ENCODE peak calls at places on chromosomes 11 and 22, in eight cellular contexts. One of them, this sample, is unnamed.

GRCh38 chr11:60457576-60457975 is 1.9 kb downstream of the MS4A1 start:
- DNase-seq in stomach: no peak
- DNase-seq in upper lobe of left lung: no peak
- DNase-seq in sigmoid colon: no peak
- DNase-seq in H1: no peak
- DNase-seq in prostate gland: no peak
- DNase-seq in transverse colon: no peak
- DNase-seq in GM12878: peak
- DNase-seq in this sample: no peak

GRCh38 chr11:36008576-36008975 is 64.7 kb downstream of the LDLRAD3 start:
- DNase-seq in stomach: no peak
- DNase-seq in upper lobe of left lung: no peak
- DNase-seq in sigmoid colon: no peak
- DNase-seq in H1: no peak
- DNase-seq in prostate gland: no peak
- DNase-seq in transverse colon: no peak
- DNase-seq in GM12878: no peak
- DNase-seq in this sample: no peak

GRCh38 chr11:73389134-73389525 is 12.9 kb downstream of the RELT start:
- DNase-seq in stomach: no peak
- DNase-seq in upper lobe of left lung: no peak
- DNase-seq in sigmoid colon: no peak
- DNase-seq in H1: no peak
- DNase-seq in prostate gland: no peak
- DNase-seq in transverse colon: no peak
- DNase-seq in GM12878: no peak
- DNase-seq in this sample: no peak

GRCh38 chr11:96306933-96307747 is 35.9 kb downstream of the MAML2 start:
- DNase-seq in stomach: peak
- DNase-seq in upper lobe of left lung: peak
- DNase-seq in sigmoid colon: peak
- DNase-seq in H1: no peak
- DNase-seq in prostate gland: peak
- DNase-seq in transverse colon: peak
- DNase-seq in GM12878: no peak
- DNase-seq in this sample: no peak

GRCh38 chr11:27864046-27865025 is 164.1 kb upstream of the BDNF start:
- DNase-seq in stomach: no peak
- DNase-seq in upper lobe of left lung: no peak
- DNase-seq in sigmoid colon: no peak
- DNase-seq in H1: no peak
- DNase-seq in prostate gland: peak
- DNase-seq in transverse colon: peak
- DNase-seq in GM12878: no peak
- DNase-seq in this sample: no peak

GRCh38 chr11:113519989-113520613 is 44.9 kb upstream of the DRD2 start:
- DNase-seq in stomach: no peak
- DNase-seq in upper lobe of left lung: no peak
- DNase-seq in sigmoid colon: no peak
- DNase-seq in H1: no peak
- DNase-seq in prostate gland: no peak
- DNase-seq in transverse colon: no peak
- DNase-seq in GM12878: no peak
- DNase-seq in this sample: peak

GRCh38 chr11:13076961-13077360 is 67.8 kb downstream of the RASSF10 start:
- DNase-seq in stomach: no peak
- DNase-seq in upper lobe of left lung: no peak
- DNase-seq in sigmoid colon: no peak
- DNase-seq in H1: no peak
- DNase-seq in prostate gland: no peak
- DNase-seq in transverse colon: no peak
- DNase-seq in GM12878: no peak
- DNase-seq in this sample: no peak

GRCh38 chr11:2529636-2530035 is 84.8 kb downstream of the KCNQ1 start:
- DNase-seq in stomach: no peak
- DNase-seq in upper lobe of left lung: peak
- DNase-seq in sigmoid colon: peak
- DNase-seq in H1: no peak
- DNase-seq in prostate gland: no peak
- DNase-seq in transverse colon: peak
- DNase-seq in GM12878: no peak
- DNase-seq in this sample: no peak

GRCh38 chr11:86990079-86990478 is 34.9 kb upstream of the FZD4 start:
- DNase-seq in stomach: no peak
- DNase-seq in upper lobe of left lung: no peak
- DNase-seq in sigmoid colon: no peak
- DNase-seq in H1: no peak
- DNase-seq in prostate gland: no peak
- DNase-seq in transverse colon: no peak
- DNase-seq in GM12878: no peak
- DNase-seq in this sample: no peak

GRCh38 chr11:67316882-67317364 is 13.6 kb downstream of the SSH3 start:
- DNase-seq in stomach: no peak
- DNase-seq in upper lobe of left lung: no peak
- DNase-seq in sigmoid colon: no peak
- DNase-seq in H1: no peak
- DNase-seq in prostate gland: no peak
- DNase-seq in transverse colon: no peak
- DNase-seq in GM12878: no peak
- DNase-seq in this sample: no peak

GRCh38 chr11:117678651-117679407 is 118.2 kb downstream of the DSCAML1 start:
- DNase-seq in stomach: no peak
- DNase-seq in upper lobe of left lung: no peak
- DNase-seq in sigmoid colon: no peak
- DNase-seq in H1: no peak
- DNase-seq in prostate gland: no peak
- DNase-seq in transverse colon: no peak
- DNase-seq in GM12878: no peak
- DNase-seq in this sample: no peak

GRCh38 chr22:25551396-25551795 is 13.1 kb upstream of the GRK3 start:
- DNase-seq in stomach: no peak
- DNase-seq in upper lobe of left lung: no peak
- DNase-seq in sigmoid colon: no peak
- DNase-seq in H1: no peak
- DNase-seq in prostate gland: no peak
- DNase-seq in transverse colon: no peak
- DNase-seq in GM12878: no peak
- DNase-seq in this sample: no peak

GRCh38 chr11:77361184-77361583 is 59.7 kb upstream of the GDPD4 start:
- DNase-seq in stomach: no peak
- DNase-seq in upper lobe of left lung: no peak
- DNase-seq in sigmoid colon: no peak
- DNase-seq in H1: no peak
- DNase-seq in prostate gland: no peak
- DNase-seq in transverse colon: no peak
- DNase-seq in GM12878: no peak
- DNase-seq in this sample: no peak

GRCh38 chr11:103806130-103806900 is 230.1 kb upstream of the DDI1 start:
- DNase-seq in stomach: no peak
- DNase-seq in upper lobe of left lung: no peak
- DNase-seq in sigmoid colon: no peak
- DNase-seq in H1: no peak
- DNase-seq in prostate gland: no peak
- DNase-seq in transverse colon: no peak
- DNase-seq in GM12878: no peak
- DNase-seq in this sample: no peak

GRCh38 chr11:19229671-19230070 is 11.1 kb downstream of the E2F8 start:
- DNase-seq in stomach: no peak
- DNase-seq in upper lobe of left lung: no peak
- DNase-seq in sigmoid colon: no peak
- DNase-seq in H1: no peak
- DNase-seq in prostate gland: no peak
- DNase-seq in transverse colon: no peak
- DNase-seq in GM12878: no peak
- DNase-seq in this sample: no peak

GRCh38 chr11:123195182-123196059 is at the start of gene CLMP:
- DNase-seq in stomach: no peak
- DNase-seq in upper lobe of left lung: no peak
- DNase-seq in sigmoid colon: peak
- DNase-seq in H1: peak
- DNase-seq in prostate gland: no peak
- DNase-seq in transverse colon: peak
- DNase-seq in GM12878: no peak
- DNase-seq in this sample: no peak

GRCh38 chr11:94767701-94768601 is at the start of gene AMOTL1:
- DNase-seq in stomach: peak
- DNase-seq in upper lobe of left lung: peak
- DNase-seq in sigmoid colon: peak
- DNase-seq in H1: peak
- DNase-seq in prostate gland: peak
- DNase-seq in transverse colon: peak
- DNase-seq in GM12878: no peak
- DNase-seq in this sample: no peak

GRCh38 chr11:87878373-87878779 is 296.9 kb downstream of the RAB38 start:
- DNase-seq in stomach: no peak
- DNase-seq in upper lobe of left lung: no peak
- DNase-seq in sigmoid colon: no peak
- DNase-seq in H1: no peak
- DNase-seq in prostate gland: no peak
- DNase-seq in transverse colon: no peak
- DNase-seq in GM12878: no peak
- DNase-seq in this sample: no peak

GRCh38 chr11:106242723-106243405 is 165.4 kb downstream of the AASDHPPT start:
- DNase-seq in stomach: no peak
- DNase-seq in upper lobe of left lung: no peak
- DNase-seq in sigmoid colon: no peak
- DNase-seq in H1: no peak
- DNase-seq in prostate gland: no peak
- DNase-seq in transverse colon: no peak
- DNase-seq in GM12878: no peak
- DNase-seq in this sample: no peak

GRCh38 chr11:83222499-83222898 is 29.0 kb downstream of the ANKRD42 start:
- DNase-seq in stomach: no peak
- DNase-seq in upper lobe of left lung: no peak
- DNase-seq in sigmoid colon: no peak
- DNase-seq in H1: no peak
- DNase-seq in prostate gland: no peak
- DNase-seq in transverse colon: no peak
- DNase-seq in GM12878: no peak
- DNase-seq in this sample: no peak

GRCh38 chr11:71458146-71459070 is 5.4 kb downstream of the NADSYN1 start:
- DNase-seq in stomach: no peak
- DNase-seq in upper lobe of left lung: no peak
- DNase-seq in sigmoid colon: no peak
- DNase-seq in H1: no peak
- DNase-seq in prostate gland: no peak
- DNase-seq in transverse colon: no peak
- DNase-seq in GM12878: no peak
- DNase-seq in this sample: no peak

GRCh38 chr22:46946383-46946965 is 184.0 kb downstream of the TBC1D22A start:
- DNase-seq in stomach: no peak
- DNase-seq in upper lobe of left lung: no peak
- DNase-seq in sigmoid colon: no peak
- DNase-seq in H1: peak
- DNase-seq in prostate gland: no peak
- DNase-seq in transverse colon: no peak
- DNase-seq in GM12878: no peak
- DNase-seq in this sample: peak

GRCh38 chr11:103420593-103420992 is 311.4 kb downstream of the DYNC2H1 start:
- DNase-seq in stomach: no peak
- DNase-seq in upper lobe of left lung: no peak
- DNase-seq in sigmoid colon: no peak
- DNase-seq in H1: no peak
- DNase-seq in prostate gland: no peak
- DNase-seq in transverse colon: no peak
- DNase-seq in GM12878: no peak
- DNase-seq in this sample: no peak

GRCh38 chr11:68459886-68460740 is 439 bp upstream of the PPP6R3 start:
- DNase-seq in stomach: peak
- DNase-seq in upper lobe of left lung: peak
- DNase-seq in sigmoid colon: peak
- DNase-seq in H1: peak
- DNase-seq in prostate gland: peak
- DNase-seq in transverse colon: peak
- DNase-seq in GM12878: peak
- DNase-seq in this sample: peak
- TF ChIP-seq POLR2AphosphoS5 in stomach: peak
- TF ChIP-seq POLR2AphosphoS5 in upper lobe of left lung: peak
- TF ChIP-seq POLR2AphosphoS5 in sigmoid colon: no peak
- TF ChIP-seq POLR2AphosphoS5 in H1: peak
- TF ChIP-seq POLR2AphosphoS5 in prostate gland: peak
- TF ChIP-seq POLR2AphosphoS5 in transverse colon: no peak
- TF ChIP-seq POLR2AphosphoS5 in GM12878: no peak
- TF ChIP-seq POLR2AphosphoS5 in this sample: peak

DNA sequence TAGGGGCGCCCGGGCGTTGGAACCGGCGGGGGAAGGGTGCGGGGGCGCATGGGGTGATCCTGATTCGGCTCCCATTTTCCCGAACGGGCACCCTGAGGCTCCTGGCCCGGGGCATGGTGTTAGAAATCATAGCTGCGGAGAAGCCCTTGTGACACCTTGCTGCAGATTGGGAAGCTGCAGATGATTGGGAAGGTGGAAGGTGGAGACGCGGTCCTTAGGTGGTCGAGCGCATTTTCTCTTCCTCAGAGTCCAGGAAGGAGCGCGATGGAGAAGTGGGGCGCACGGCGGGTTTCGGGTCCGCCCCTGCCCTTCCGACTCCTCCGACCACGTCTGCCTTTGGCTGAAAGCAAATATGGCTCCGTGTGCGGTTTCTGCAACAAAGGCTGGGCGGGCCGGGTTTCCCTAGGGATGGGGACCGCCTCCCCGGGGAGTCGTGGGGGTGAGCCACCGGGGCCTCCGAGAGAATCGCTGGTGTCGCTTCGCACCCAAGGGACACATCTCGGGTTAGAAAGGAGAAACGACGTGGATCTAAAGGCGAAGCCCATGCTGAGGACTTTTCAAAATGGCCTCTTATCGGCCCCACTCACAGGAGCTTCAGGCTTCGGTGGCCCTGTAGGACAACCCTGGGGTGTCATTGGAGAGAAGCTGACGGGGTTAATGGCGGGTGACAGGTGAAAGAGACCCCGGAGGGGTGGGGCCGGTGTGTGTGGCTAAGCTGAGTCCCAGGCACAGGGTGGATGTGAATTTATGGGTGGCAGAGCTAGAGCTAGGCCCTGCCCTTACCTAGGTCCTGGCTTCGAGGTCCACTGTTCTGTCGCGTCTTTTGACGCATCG is 707 bp upstream of the FTH1 start:
- DNase-seq in stomach: peak
- DNase-seq in upper lobe of left lung: no peak
- DNase-seq in sigmoid colon: peak
- DNase-seq in H1: no peak
- DNase-seq in prostate gland: no peak
- DNase-seq in transverse colon: peak
- DNase-seq in GM12878: peak
- DNase-seq in this sample: peak
- TF ChIP-seq POLR2AphosphoS5 in stomach: no peak
- TF ChIP-seq POLR2AphosphoS5 in upper lobe of left lung: no peak
- TF ChIP-seq POLR2AphosphoS5 in sigmoid colon: no peak
- TF ChIP-seq POLR2AphosphoS5 in H1: no peak
- TF ChIP-seq POLR2AphosphoS5 in prostate gland: no peak
- TF ChIP-seq POLR2AphosphoS5 in transverse colon: no peak
- TF ChIP-seq POLR2AphosphoS5 in GM12878: no peak
- TF ChIP-seq POLR2AphosphoS5 in this sample: no peak

GRCh38 chr22:48538291-48538820 is 1289.3 kb downstream of the BRD1 start:
- DNase-seq in stomach: no peak
- DNase-seq in upper lobe of left lung: no peak
- DNase-seq in sigmoid colon: no peak
- DNase-seq in H1: no peak
- DNase-seq in prostate gland: no peak
- DNase-seq in transverse colon: no peak
- DNase-seq in GM12878: no peak
- DNase-seq in this sample: no peak
- TF ChIP-seq POLR2AphosphoS5 in stomach: no peak
- TF ChIP-seq POLR2AphosphoS5 in upper lobe of left lung: no peak
- TF ChIP-seq POLR2AphosphoS5 in sigmoid colon: no peak
- TF ChIP-seq POLR2AphosphoS5 in H1: no peak
- TF ChIP-seq POLR2AphosphoS5 in prostate gland: no peak
- TF ChIP-seq POLR2AphosphoS5 in transverse colon: no peak
- TF ChIP-seq POLR2AphosphoS5 in GM12878: no peak
- TF ChIP-seq POLR2AphosphoS5 in this sample: no peak

GRCh38 chr22:32804823-32805585 is 3.5 kb downstream of the TIMP3 start:
- DNase-seq in stomach: no peak
- DNase-seq in upper lobe of left lung: no peak
- DNase-seq in sigmoid colon: no peak
- DNase-seq in H1: no peak
- DNase-seq in prostate gland: no peak
- DNase-seq in transverse colon: no peak
- DNase-seq in GM12878: no peak
- DNase-seq in this sample: no peak
- TF ChIP-seq POLR2AphosphoS5 in stomach: no peak
- TF ChIP-seq POLR2AphosphoS5 in upper lobe of left lung: peak
- TF ChIP-seq POLR2AphosphoS5 in sigmoid colon: peak
- TF ChIP-seq POLR2AphosphoS5 in H1: no peak
- TF ChIP-seq POLR2AphosphoS5 in prostate gland: no peak
- TF ChIP-seq POLR2AphosphoS5 in transverse colon: no peak
- TF ChIP-seq POLR2AphosphoS5 in GM12878: no peak
- TF ChIP-seq POLR2AphosphoS5 in this sample: peak

This sample was measured in vagina.